ENCODE peak calls at places on chromosomes 6 and 20, in seven cellular contexts. One of them, this sample, is unnamed.

GRCh38 chr6:37137881-37138568 is 31.9 kb upstream of the PIM1 start:
- DNase-seq in RWPE1: no peak
- DNase-seq in bronchial epithelial cell: peak; percentile 64
- DNase-seq in fibroblast of the aortic adventitia: peak; percentile 67
- DNase-seq in astrocyte of the spinal cord: peak; percentile 94
- DNase-seq in spleen: no peak
- DNase-seq in keratinocyte: no peak
- DNase-seq in this sample: no peak

GRCh38 chr20:57384953-57385761 is 6.0 kb upstream of the RBM38 start:
- DNase-seq in bronchial epithelial cell: no peak
- DNase-seq in spleen: peak; percentile 77
- DNase-seq in RWPE1: no peak
- DNase-seq in fibroblast of the aortic adventitia: no peak
- DNase-seq in keratinocyte: no peak
- DNase-seq in astrocyte of the spinal cord: no peak
- DNase-seq in this sample: no peak

GRCh38 chr20:61959301-61959700 is 106.4 kb downstream of the TAF4 start:
- DNase-seq in bronchial epithelial cell: no peak
- DNase-seq in astrocyte of the spinal cord: no peak
- DNase-seq in fibroblast of the aortic adventitia: peak; percentile 31
- DNase-seq in RWPE1: peak; percentile 80
- DNase-seq in keratinocyte: no peak
- DNase-seq in spleen: peak; percentile 27
- DNase-seq in this sample: no peak

GRCh38 chr6:34912715-34913464 is 23.8 kb downstream of the ANKS1A start:
- DNase-seq in RWPE1: peak; percentile 55
- DNase-seq in astrocyte of the spinal cord: peak; percentile 83
- DNase-seq in spleen: no peak
- DNase-seq in fibroblast of the aortic adventitia: peak; percentile 56
- DNase-seq in keratinocyte: no peak
- DNase-seq in bronchial epithelial cell: peak; percentile 80
- DNase-seq in this sample: peak; percentile 56

GRCh38 chr6:72689107-72689954 is 67.5 kb downstream of the KCNQ5 start:
- DNase-seq in spleen: no peak
- DNase-seq in bronchial epithelial cell: no peak
- DNase-seq in RWPE1: no peak
- DNase-seq in keratinocyte: no peak
- DNase-seq in fibroblast of the aortic adventitia: peak; percentile 9
- DNase-seq in astrocyte of the spinal cord: no peak
- DNase-seq in this sample: peak; percentile 68

GRCh38 chr6:43636312-43636667 is 650 bp downstream of the MAD2L1BP start:
- DNase-seq in bronchial epithelial cell: peak; percentile 12
- DNase-seq in astrocyte of the spinal cord: no peak
- DNase-seq in RWPE1: no peak
- DNase-seq in keratinocyte: no peak
- DNase-seq in spleen: no peak
- DNase-seq in fibroblast of the aortic adventitia: peak; percentile 27
- DNase-seq in this sample: no peak

GRCh38 chr6:3406928-3407809 is 49.7 kb downstream of the SLC22A23 start:
- DNase-seq in astrocyte of the spinal cord: no peak
- DNase-seq in keratinocyte: no peak
- DNase-seq in bronchial epithelial cell: no peak
- DNase-seq in spleen: no peak
- DNase-seq in RWPE1: no peak
- DNase-seq in fibroblast of the aortic adventitia: no peak
- DNase-seq in this sample: no peak

GRCh38 chr6:85494551-85495337 is 44.9 kb downstream of the NT5E start:
- DNase-seq in keratinocyte: no peak
- DNase-seq in astrocyte of the spinal cord: peak; percentile 22
- DNase-seq in bronchial epithelial cell: peak; percentile 58
- DNase-seq in spleen: no peak
- DNase-seq in fibroblast of the aortic adventitia: no peak
- DNase-seq in RWPE1: no peak
- DNase-seq in this sample: no peak

GRCh38 chr20:62818592-62819493 is 2.0 kb downstream of the COL9A3 start:
- DNase-seq in bronchial epithelial cell: peak; percentile 20
- DNase-seq in spleen: no peak
- DNase-seq in fibroblast of the aortic adventitia: peak; percentile 53
- DNase-seq in RWPE1: peak; percentile 88
- DNase-seq in astrocyte of the spinal cord: peak; percentile 36
- DNase-seq in keratinocyte: no peak
- DNase-seq in this sample: no peak

GRCh38 chr20:47799116-47799715 is 13.9 kb upstream of the SULF2 start:
- DNase-seq in spleen: no peak
- DNase-seq in astrocyte of the spinal cord: no peak
- DNase-seq in keratinocyte: no peak
- DNase-seq in bronchial epithelial cell: no peak
- DNase-seq in fibroblast of the aortic adventitia: no peak
- DNase-seq in RWPE1: no peak
- DNase-seq in this sample: no peak

GRCh38 chr20:18276821-18277220 is 11.5 kb upstream of the ZNF133 start:
- DNase-seq in fibroblast of the aortic adventitia: peak; percentile 76
- DNase-seq in astrocyte of the spinal cord: peak; percentile 68
- DNase-seq in bronchial epithelial cell: peak; percentile 60
- DNase-seq in spleen: no peak
- DNase-seq in keratinocyte: no peak
- DNase-seq in RWPE1: peak; percentile 79
- DNase-seq in this sample: peak; percentile 65
- TF ChIP-seq CTCF in fibroblast of the aortic adventitia: peak; percentile 96
- TF ChIP-seq CTCF in astrocyte of the spinal cord: peak; percentile 97
- TF ChIP-seq CTCF in bronchial epithelial cell: peak; percentile 92
- TF ChIP-seq CTCF in spleen: no peak
- TF ChIP-seq CTCF in keratinocyte: peak; percentile 89
- TF ChIP-seq CTCF in RWPE1: peak; percentile 95
- TF ChIP-seq CTCF in this sample: peak; percentile 68

GRCh38 chr6:119980802-119981201 is 631.2 kb upstream of the MAN1A1 start:
- DNase-seq in keratinocyte: no peak
- DNase-seq in RWPE1: no peak
- DNase-seq in astrocyte of the spinal cord: no peak
- DNase-seq in spleen: no peak
- DNase-seq in bronchial epithelial cell: no peak
- DNase-seq in fibroblast of the aortic adventitia: no peak
- DNase-seq in this sample: no peak

GRCh38 chr6:119974430-119975159 is 625.0 kb upstream of the MAN1A1 start:
- DNase-seq in fibroblast of the aortic adventitia: no peak
- DNase-seq in astrocyte of the spinal cord: no peak
- DNase-seq in spleen: no peak
- DNase-seq in RWPE1: no peak
- DNase-seq in keratinocyte: no peak
- DNase-seq in bronchial epithelial cell: no peak
- DNase-seq in this sample: no peak

GRCh38 chr6:119978274-119978889 is 628.8 kb upstream of the MAN1A1 start:
- DNase-seq in bronchial epithelial cell: peak; percentile 37
- DNase-seq in fibroblast of the aortic adventitia: peak; percentile 59
- DNase-seq in spleen: no peak
- DNase-seq in RWPE1: peak; percentile 8
- DNase-seq in astrocyte of the spinal cord: peak; percentile 49
- DNase-seq in keratinocyte: no peak
- DNase-seq in this sample: no peak

DNA sequence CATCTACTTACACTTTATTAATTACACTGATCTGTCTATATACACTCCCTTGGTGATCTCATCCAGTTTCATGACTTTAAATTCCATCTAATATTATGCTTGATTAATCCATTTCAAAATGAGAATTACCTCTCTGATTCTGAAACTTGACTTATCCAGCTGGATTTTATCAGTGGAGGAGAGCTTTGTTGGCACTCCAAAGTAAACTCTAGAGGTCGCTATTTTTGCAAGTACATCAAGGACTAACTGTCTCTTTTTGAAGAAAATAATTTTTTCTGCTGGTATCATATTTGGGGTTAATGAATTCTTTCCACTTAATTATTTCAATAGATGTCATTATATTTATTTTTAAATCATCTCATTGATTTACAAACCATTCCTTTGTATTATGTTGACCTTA is 630.3 kb upstream of the MAN1A1 start:
- DNase-seq in astrocyte of the spinal cord: peak; percentile 20
- DNase-seq in spleen: no peak
- DNase-seq in fibroblast of the aortic adventitia: peak; percentile 17
- DNase-seq in bronchial epithelial cell: peak; percentile 48
- DNase-seq in RWPE1: no peak
- DNase-seq in keratinocyte: no peak
- DNase-seq in this sample: no peak
- TF ChIP-seq CTCF in astrocyte of the spinal cord: peak; percentile 42
- TF ChIP-seq CTCF in spleen: no peak
- TF ChIP-seq CTCF in fibroblast of the aortic adventitia: peak; percentile 21
- TF ChIP-seq CTCF in bronchial epithelial cell: peak; percentile 41
- TF ChIP-seq CTCF in RWPE1: no peak
- TF ChIP-seq CTCF in keratinocyte: peak; percentile 61
- TF ChIP-seq CTCF in this sample: peak; percentile 19

GRCh38 chr6:151692216-151692615 is 115.3 kb upstream of the ESR1 start:
- DNase-seq in fibroblast of the aortic adventitia: peak; percentile 54
- DNase-seq in astrocyte of the spinal cord: no peak
- DNase-seq in spleen: no peak
- DNase-seq in keratinocyte: no peak
- DNase-seq in RWPE1: no peak
- DNase-seq in bronchial epithelial cell: no peak
- DNase-seq in this sample: no peak

GRCh38 chr6:151690768-151691562 is 116.5 kb upstream of the ESR1 start:
- DNase-seq in spleen: no peak
- DNase-seq in fibroblast of the aortic adventitia: peak; percentile 80
- DNase-seq in astrocyte of the spinal cord: no peak
- DNase-seq in RWPE1: no peak
- DNase-seq in keratinocyte: no peak
- DNase-seq in bronchial epithelial cell: no peak
- DNase-seq in this sample: peak; percentile 32

GRCh38 chr6:151693366-151693765 is 114.1 kb upstream of the ESR1 start:
- DNase-seq in astrocyte of the spinal cord: no peak
- DNase-seq in spleen: no peak
- DNase-seq in bronchial epithelial cell: no peak
- DNase-seq in RWPE1: no peak
- DNase-seq in keratinocyte: no peak
- DNase-seq in fibroblast of the aortic adventitia: no peak
- DNase-seq in this sample: no peak

GRCh38 chr6:151689499-151690201 is 117.8 kb upstream of the ESR1 start:
- DNase-seq in astrocyte of the spinal cord: no peak
- DNase-seq in fibroblast of the aortic adventitia: peak; percentile 5
- DNase-seq in RWPE1: no peak
- DNase-seq in keratinocyte: no peak
- DNase-seq in bronchial epithelial cell: no peak
- DNase-seq in spleen: no peak
- DNase-seq in this sample: no peak

DNA sequence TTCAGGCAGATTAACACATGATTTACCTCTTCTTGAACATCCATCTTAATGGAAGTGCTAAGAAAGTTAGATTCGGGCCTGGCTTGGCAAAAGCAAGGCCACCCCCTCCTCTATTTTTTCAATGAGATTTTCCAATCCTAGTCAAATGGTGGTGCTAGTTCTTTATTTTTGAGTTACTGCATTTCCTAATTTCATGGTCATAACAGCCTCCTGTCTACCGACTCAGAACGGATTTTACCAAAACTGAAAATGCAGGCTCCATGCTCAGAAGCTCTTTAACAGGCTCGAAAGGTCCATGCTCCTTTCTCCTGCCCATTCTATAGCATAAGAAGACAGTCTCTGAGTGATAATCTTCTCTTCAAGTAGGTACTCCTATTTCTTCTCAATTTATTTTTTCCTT is 117.2 kb upstream of the ESR1 start:
- DNase-seq in fibroblast of the aortic adventitia: peak; percentile 77
- DNase-seq in astrocyte of the spinal cord: no peak
- DNase-seq in RWPE1: no peak
- DNase-seq in keratinocyte: no peak
- DNase-seq in spleen: no peak
- DNase-seq in bronchial epithelial cell: no peak
- DNase-seq in this sample: no peak
- TF ChIP-seq CTCF in fibroblast of the aortic adventitia: peak; percentile 26
- TF ChIP-seq CTCF in astrocyte of the spinal cord: no peak
- TF ChIP-seq CTCF in RWPE1: no peak
- TF ChIP-seq CTCF in keratinocyte: no peak
- TF ChIP-seq CTCF in spleen: no peak
- TF ChIP-seq CTCF in bronchial epithelial cell: no peak
- TF ChIP-seq CTCF in this sample: no peak

DNA sequence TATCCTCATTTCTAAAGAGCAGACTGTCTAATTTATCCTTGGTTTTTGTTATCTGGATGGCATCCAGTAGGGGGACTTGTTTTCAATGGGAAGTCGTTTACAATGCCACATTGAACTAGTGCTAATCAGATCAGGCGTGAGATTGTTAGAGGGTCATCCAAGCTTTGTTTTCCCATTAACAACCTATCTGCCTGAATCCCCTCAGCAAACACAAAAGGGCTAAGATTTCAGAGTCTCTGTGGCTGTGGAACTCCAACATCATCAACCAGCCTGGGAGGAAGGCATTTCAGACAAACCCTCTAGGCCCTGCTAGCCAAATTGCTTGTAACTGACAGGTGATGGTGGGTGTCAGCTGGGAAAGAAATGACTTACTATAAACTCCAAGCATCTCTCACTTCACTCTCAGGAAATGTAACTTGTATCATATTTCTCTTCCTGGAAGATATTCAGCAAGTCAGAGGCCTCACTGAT is 47.7 kb downstream of the COL19A1 start:
- DNase-seq in spleen: no peak
- DNase-seq in astrocyte of the spinal cord: no peak
- DNase-seq in RWPE1: no peak
- DNase-seq in bronchial epithelial cell: peak; percentile 24
- DNase-seq in keratinocyte: no peak
- DNase-seq in fibroblast of the aortic adventitia: no peak
- DNase-seq in this sample: no peak
- TF ChIP-seq CTCF in spleen: no peak
- TF ChIP-seq CTCF in astrocyte of the spinal cord: peak; percentile 10
- TF ChIP-seq CTCF in RWPE1: no peak
- TF ChIP-seq CTCF in bronchial epithelial cell: no peak
- TF ChIP-seq CTCF in keratinocyte: peak; percentile 12
- TF ChIP-seq CTCF in fibroblast of the aortic adventitia: no peak
- TF ChIP-seq CTCF in this sample: no peak

GRCh38 chr6:170165085-170165484 is 125.8 kb downstream of the DLL1 start:
- DNase-seq in fibroblast of the aortic adventitia: no peak
- DNase-seq in astrocyte of the spinal cord: no peak
- DNase-seq in keratinocyte: no peak
- DNase-seq in spleen: peak; percentile 71
- DNase-seq in bronchial epithelial cell: no peak
- DNase-seq in RWPE1: no peak
- DNase-seq in this sample: no peak
- TF ChIP-seq CTCF in fibroblast of the aortic adventitia: no peak
- TF ChIP-seq CTCF in astrocyte of the spinal cord: no peak
- TF ChIP-seq CTCF in keratinocyte: no peak
- TF ChIP-seq CTCF in spleen: no peak
- TF ChIP-seq CTCF in bronchial epithelial cell: no peak
- TF ChIP-seq CTCF in RWPE1: no peak
- TF ChIP-seq CTCF in this sample: no peak

GRCh38 chr20:50314326-50314725 is 123.7 kb downstream of the CEBPB start:
- DNase-seq in fibroblast of the aortic adventitia: no peak
- DNase-seq in RWPE1: no peak
- DNase-seq in keratinocyte: no peak
- DNase-seq in spleen: peak; percentile 12
- DNase-seq in astrocyte of the spinal cord: no peak
- DNase-seq in bronchial epithelial cell: no peak
- DNase-seq in this sample: no peak

GRCh38 chr20:50314936-50315335 is 124.3 kb downstream of the CEBPB start:
- DNase-seq in spleen: no peak
- DNase-seq in RWPE1: no peak
- DNase-seq in fibroblast of the aortic adventitia: no peak
- DNase-seq in bronchial epithelial cell: peak; percentile 31
- DNase-seq in keratinocyte: no peak
- DNase-seq in astrocyte of the spinal cord: no peak
- DNase-seq in this sample: no peak

GRCh38 chr20:50312682-50313187 is 122.1 kb downstream of the CEBPB start:
- DNase-seq in keratinocyte: no peak
- DNase-seq in fibroblast of the aortic adventitia: peak; percentile 96
- DNase-seq in astrocyte of the spinal cord: peak; percentile 67
- DNase-seq in RWPE1: peak; percentile 79
- DNase-seq in bronchial epithelial cell: peak; percentile 90
- DNase-seq in spleen: no peak
- DNase-seq in this sample: no peak

GRCh38 chr20:50313223-50313820 is 122.7 kb downstream of the CEBPB start:
- DNase-seq in keratinocyte: no peak
- DNase-seq in bronchial epithelial cell: peak; percentile 69
- DNase-seq in astrocyte of the spinal cord: no peak
- DNase-seq in RWPE1: peak; percentile 89
- DNase-seq in spleen: peak; percentile 42
- DNase-seq in fibroblast of the aortic adventitia: no peak
- DNase-seq in this sample: no peak

GRCh38 chr20:50313827-50314226 is 123.2 kb downstream of the CEBPB start:
- DNase-seq in spleen: peak; percentile 59
- DNase-seq in bronchial epithelial cell: no peak
- DNase-seq in astrocyte of the spinal cord: no peak
- DNase-seq in RWPE1: no peak
- DNase-seq in fibroblast of the aortic adventitia: no peak
- DNase-seq in keratinocyte: no peak
- DNase-seq in this sample: no peak
- TF ChIP-seq CTCF in spleen: no peak
- TF ChIP-seq CTCF in bronchial epithelial cell: no peak
- TF ChIP-seq CTCF in astrocyte of the spinal cord: no peak
- TF ChIP-seq CTCF in RWPE1: no peak
- TF ChIP-seq CTCF in fibroblast of the aortic adventitia: no peak
- TF ChIP-seq CTCF in keratinocyte: no peak
- TF ChIP-seq CTCF in this sample: no peak